ENCODE peak calls at places on chromosomes 16 and 17, in ten cellular contexts. K is tibial nerve, G is SJSA1, Y is heart right ventricle, M is AG04450, X is H9, A is substantia nigra, I is right atrium auricular region, O is PC-9, F is ovary. Q is an unnamed sample.

GRCh38 chr17:72183194-72183685 is 62.4 kb downstream of the SOX9 start:
- DNase-seq in F (no peak), I (no peak), G (no peak), O (no peak), Y (no peak), A (no peak), M (no peak), X (no peak), K (no peak), Q (no peak)

GRCh38 chr17:61399131-61400057 is at the start of gene TBX2:
- DNase-seq in O (peak), K (peak), X (peak), I (peak), A (no peak), F (no peak), Y (peak), G (peak), M (peak), Q (no peak)

GRCh38 chr17:57876023-57876865 is 26.4 kb upstream of the MRPS23 start:
- DNase-seq in A (no peak), M (no peak), X (peak), O (no peak), G (no peak), K (no peak), F (no peak), Y (no peak), I (no peak), Q (no peak)

GRCh38 chr17:80874866-80875445 is 116.7 kb upstream of the CHMP6 start:
- DNase-seq in M (no peak), O (no peak), F (no peak), X (no peak), Y (no peak), G (no peak), A (no peak), K (no peak), I (no peak), Q (no peak)

GRCh38 chr17:65154770-65155589 is 17.8 kb downstream of the RGS9 start:
- DNase-seq in A (no peak), I (no peak), O (no peak), Y (no peak), X (no peak), F (no peak), G (peak), K (no peak), M (peak), Q (no peak)

GRCh38 chr17:61500287-61500686 is 48.1 kb downstream of the TBX4 start:
- DNase-seq in Y (no peak), M (no peak), A (no peak), F (no peak), G (no peak), I (no peak), O (no peak), K (no peak), X (no peak), Q (no peak)

GRCh38 chr16:3188925-3189825 is 1.2 kb downstream of the OR1F1 start:
- DNase-seq in O (peak), F (no peak), X (peak), Y (no peak), M (no peak), K (no peak), I (no peak), A (no peak), G (peak), Q (no peak)

GRCh38 chr17:50440172-50440837 is 14.3 kb downstream of the ACSF2 start:
- DNase-seq in G (no peak), F (no peak), O (peak), K (no peak), Y (no peak), X (no peak), I (no peak), A (no peak), M (no peak), Q (no peak)

GRCh38 chr16:65002265-65002664 is 119.6 kb downstream of the CDH11 start:
- DNase-seq in M (no peak), G (peak), F (no peak), K (no peak), I (no peak), A (no peak), O (no peak), X (no peak), Y (no peak), Q (no peak)

GRCh38 chr16:26118575-26118974 is 426.8 kb downstream of the HS3ST4 start:
- DNase-seq in Y (no peak), O (no peak), F (no peak), A (no peak), M (no peak), K (no peak), G (no peak), X (peak), I (no peak), Q (no peak)

GRCh38 chr17:48382989-48383388 is 47.0 kb downstream of the SKAP1 start:
- DNase-seq in O (no peak), K (no peak), I (no peak), G (no peak), A (no peak), M (no peak), X (no peak), Y (no peak), F (no peak), Q (no peak)

GRCh38 chr16:57887711-57888110 is 83.2 kb downstream of the CNGB1 start:
- DNase-seq in I (no peak), M (no peak), F (no peak), O (no peak), G (no peak), Y (no peak), A (no peak), K (no peak), X (no peak), Q (no peak)

DNA sequence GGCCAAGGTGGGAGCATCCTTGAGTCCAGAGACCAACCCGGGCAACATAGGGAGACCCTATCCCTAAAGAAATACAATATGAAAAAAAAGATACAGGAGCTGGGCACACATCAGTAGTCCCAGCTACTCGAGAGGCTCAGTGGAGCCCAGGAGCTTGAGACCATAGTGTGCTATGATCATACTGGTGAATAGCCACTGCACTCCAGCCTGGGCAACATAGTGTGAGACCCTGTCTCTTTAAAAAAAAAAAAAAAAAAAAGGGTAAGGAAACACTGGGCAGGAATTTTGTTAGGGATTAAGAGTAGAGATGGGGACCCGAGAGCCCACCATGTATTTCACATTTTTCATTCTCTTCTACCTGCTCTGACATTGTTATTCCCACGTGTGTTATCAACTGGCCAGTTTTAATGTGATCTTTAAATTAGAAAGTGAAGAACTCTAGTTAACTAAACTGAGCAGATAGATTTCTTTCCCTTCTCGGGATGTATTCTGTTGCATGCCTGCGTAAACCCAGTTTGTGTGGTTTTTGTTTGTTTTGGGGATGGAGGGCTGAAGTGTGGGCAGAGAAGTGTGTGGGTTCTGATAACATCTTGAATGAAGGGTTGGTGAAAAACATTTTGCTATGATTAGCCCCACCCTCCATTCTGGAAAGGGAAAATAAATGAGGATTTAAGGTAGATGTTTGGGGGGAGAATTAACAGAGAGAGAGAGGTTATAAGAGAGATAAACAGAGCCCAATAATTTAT is 17.2 kb upstream of the SNTB2 start:
- DNase-seq in K (no peak), X (no peak), I (no peak), F (no peak), M (no peak), O (no peak), A (no peak), G (no peak), Y (no peak), Q (no peak)
- H3K27ac ChIP-seq in K (peak), X (no peak), I (no peak), F (no peak), M (no peak), O (no peak), A (no peak), G (no peak), Y (no peak), Q (no peak)

DNA sequence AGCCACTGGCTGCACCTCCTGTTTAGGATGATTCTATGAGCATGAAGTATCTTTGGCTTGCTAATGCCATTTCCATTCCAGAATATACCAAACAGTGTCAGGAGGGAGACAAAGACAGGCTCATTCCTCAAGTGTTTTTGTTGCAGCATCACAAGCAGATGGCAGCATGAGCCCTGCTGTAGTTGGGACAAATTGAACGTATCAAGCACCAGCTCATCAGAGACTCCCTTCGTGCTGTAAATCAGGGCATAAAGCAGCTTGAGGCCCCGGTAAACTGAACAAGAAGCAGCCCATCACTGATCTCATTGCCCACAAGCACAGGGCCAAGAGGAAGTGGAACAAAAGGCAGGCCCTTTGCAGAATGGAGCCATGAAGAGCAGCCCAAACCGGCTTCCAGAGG is 45.8 kb upstream of the HS3ST3A1 start:
- DNase-seq in O (no peak), G (no peak), I (no peak), K (no peak), M (no peak), Y (no peak), X (no peak), F (no peak), A (peak), Q (no peak)
- H3K27ac ChIP-seq in O (no peak), G (no peak), I (no peak), K (no peak), M (no peak), Y (no peak), X (no peak), F (no peak), A (no peak), Q (no peak)

DNA sequence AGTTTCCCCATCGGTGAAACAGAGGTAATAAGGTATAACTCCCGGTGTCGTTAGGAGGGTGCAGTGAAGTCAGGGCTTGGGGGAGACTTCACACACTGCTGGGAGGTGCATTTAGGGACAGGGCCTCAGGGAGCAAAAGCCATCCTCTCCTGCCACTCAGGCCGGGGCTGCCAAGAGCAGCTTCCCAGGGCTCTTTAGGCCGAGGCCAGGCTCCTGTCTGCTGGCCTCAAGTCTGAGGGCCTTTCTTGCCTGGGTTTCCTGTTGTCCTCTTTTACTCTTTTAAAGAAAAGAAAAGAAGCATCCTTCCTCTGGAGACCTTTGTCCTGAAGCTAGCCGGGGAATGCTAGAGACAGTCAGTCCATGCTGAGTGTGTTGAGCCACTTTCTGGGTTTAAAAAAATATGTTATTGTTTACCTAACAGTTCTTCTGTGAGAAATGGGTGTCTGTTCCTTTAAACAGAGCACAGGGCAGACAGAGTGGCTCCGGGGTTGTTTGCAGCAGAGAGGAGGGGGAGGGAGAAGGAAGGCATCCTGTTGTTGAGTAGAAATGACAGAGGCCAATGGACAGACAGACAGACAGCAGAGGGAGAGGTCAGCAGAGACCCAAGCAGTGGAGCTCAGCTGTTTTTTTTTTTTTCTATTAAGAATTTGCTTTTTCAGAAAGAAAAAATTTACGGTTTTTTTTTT is 79.1 kb downstream of the C17orf67 start:
- DNase-seq in X (no peak), F (no peak), G (peak), K (no peak), I (no peak), A (no peak), O (no peak), M (no peak), Y (no peak), Q (no peak)
- H3K27ac ChIP-seq in X (no peak), F (no peak), G (peak), K (no peak), I (no peak), A (no peak), O (no peak), M (peak), Y (no peak), Q (no peak)

GRCh38 chr16:50037791-50038190 is 12.8 kb downstream of the CNEP1R1 start:
- DNase-seq in Y (no peak), I (no peak), X (no peak), A (no peak), F (no peak), O (no peak), K (no peak), M (no peak), G (no peak), Q (no peak)
- H3K27ac ChIP-seq in Y (no peak), I (no peak), X (no peak), A (no peak), F (no peak), O (no peak), K (peak), M (no peak), G (no peak), Q (no peak)

GRCh38 chr16:726438-727290 is at the start of the genes CCDC78 and HAGHL:
- DNase-seq in O (peak), F (no peak), A (peak), K (no peak), Y (peak), G (no peak), M (no peak), X (peak), I (no peak), Q (peak)
- H3K27ac ChIP-seq in O (no peak), F (no peak), A (peak), K (peak), Y (no peak), G (no peak), M (peak), X (no peak), I (peak), Q (peak)

GRCh38 chr17:63150994-63151464 is 185.0 kb downstream of the TANC2 start:
- DNase-seq in X (no peak), K (no peak), F (no peak), I (no peak), G (no peak), Y (no peak), O (no peak), M (peak), A (no peak), Q (peak)
- H3K27ac ChIP-seq in X (peak), K (peak), F (no peak), I (no peak), G (no peak), Y (no peak), O (no peak), M (peak), A (peak), Q (peak)

GRCh38 chr17:81940538-81941483 is 3.7 kb upstream of the PYCR1 start:
- DNase-seq in A (no peak), M (no peak), O (no peak), Y (no peak), G (no peak), I (no peak), F (no peak), K (no peak), X (no peak), Q (no peak)
- H3K27ac ChIP-seq in A (no peak), M (no peak), O (no peak), Y (peak), G (no peak), I (peak), F (no peak), K (no peak), X (no peak), Q (peak)

GRCh38 chr17:55351027-55351625 is 70.5 kb downstream of the MMD start:
- DNase-seq in I (no peak), X (no peak), O (no peak), A (no peak), F (no peak), K (no peak), M (no peak), Y (no peak), G (no peak), Q (no peak)

GRCh38 chr17:55347341-55347740 is 74.3 kb downstream of the MMD start:
- DNase-seq in K (no peak), F (no peak), I (no peak), O (no peak), X (no peak), Y (no peak), A (no peak), G (no peak), M (no peak), Q (no peak)

GRCh38 chr17:55345132-55345531 is 76.5 kb downstream of the MMD start:
- DNase-seq in M (no peak), A (no peak), I (no peak), X (no peak), Y (no peak), F (no peak), K (no peak), O (no peak), G (no peak), Q (no peak)

GRCh38 chr17:55346658-55347057 is 75.0 kb downstream of the MMD start:
- DNase-seq in Y (no peak), I (no peak), A (no peak), X (no peak), O (no peak), G (no peak), F (no peak), M (no peak), K (no peak), Q (no peak)

GRCh38 chr17:55348749-55349354 is 72.8 kb downstream of the MMD start:
- DNase-seq in A (peak), X (peak), O (peak), I (peak), K (peak), M (peak), G (peak), F (peak), Y (peak), Q (no peak)
- H3K27ac ChIP-seq in A (no peak), X (no peak), O (no peak), I (no peak), K (no peak), M (no peak), G (no peak), F (no peak), Y (no peak), Q (no peak)

GRCh38 chr16:19130852-19131808 is 17.4 kb downstream of the ITPRIPL2 start:
- DNase-seq in O (no peak), G (peak), K (peak), A (no peak), Y (peak), X (no peak), I (peak), F (no peak), M (peak), Q (no peak)
- H3K27ac ChIP-seq in O (peak), G (peak), K (peak), A (peak), Y (peak), X (peak), I (peak), F (peak), M (peak), Q (peak)

DNA sequence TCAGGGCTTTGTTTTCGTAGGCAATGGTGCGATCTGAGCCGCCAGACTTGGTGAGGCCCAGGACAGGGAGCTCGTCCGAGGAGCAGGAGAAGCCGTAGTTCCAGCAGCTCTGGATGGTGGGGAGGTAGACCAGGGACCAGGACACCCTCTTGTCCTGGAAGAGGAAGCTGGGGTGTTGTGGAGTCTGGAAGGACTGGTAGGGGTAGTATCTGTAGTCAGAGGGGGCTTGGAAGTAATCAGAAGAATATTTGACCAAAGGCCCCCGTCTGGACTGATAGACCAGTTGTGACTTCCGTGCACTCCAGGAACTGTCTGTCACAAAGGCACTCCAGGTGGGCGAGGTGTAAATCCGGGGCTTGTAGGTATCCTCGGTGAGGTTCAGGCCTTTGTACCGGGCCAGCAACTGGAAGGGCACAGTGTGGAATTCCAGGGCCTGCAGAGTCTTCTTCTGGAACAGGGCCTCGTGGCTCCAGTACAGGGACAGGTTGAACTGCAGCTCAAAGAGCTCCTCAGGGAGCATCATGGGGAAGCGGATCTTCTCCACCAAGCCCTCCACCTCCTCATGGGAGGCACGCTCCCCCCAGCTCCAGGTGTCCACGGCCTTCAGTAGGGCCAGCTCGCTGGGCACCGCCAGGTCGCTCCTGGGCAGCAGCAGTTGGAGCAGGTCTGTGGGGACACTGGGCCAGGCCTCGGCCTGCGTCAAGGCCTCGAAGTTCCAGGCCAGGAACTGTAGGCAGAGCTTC is 7.8 kb downstream of the LGALS3BP start:
- DNase-seq in Y (no peak), G (no peak), A (no peak), K (no peak), X (peak), M (no peak), F (no peak), I (no peak), O (no peak), Q (no peak)
- H3K27ac ChIP-seq in Y (peak), G (no peak), A (peak), K (peak), X (no peak), M (no peak), F (peak), I (peak), O (no peak), Q (peak)

Q was measured in caudate nucleus.